ENCODE peak calls at places on chromosomes 5 and 9, in five cellular contexts. N, D, F, W and R are unnamed samples.
A peak's percentile ranks its signal among the peaks of the same experiment; 100 is the strongest.

GRCh38 chr9:95284667-95285066 is 32.8 kb downstream of the FANCC start:
- DNase-seq in W (no peak), N (no peak), D (no peak), F (no peak), R (no peak)

GRCh38 chr5:58497956-58498942 is 7.0 kb downstream of the GAPT start:
- DNase-seq in F (peak; percentile 46), N (peak; percentile 27), W (peak; percentile 59), D (no peak), R (peak; percentile 36)

GRCh38 chr9:133472277-133472645 is 6.6 kb downstream of the SLC2A6 start:
- DNase-seq in D (no peak), W (no peak), N (no peak), F (no peak), R (no peak)

GRCh38 chr5:159031513-159031912 is 68.2 kb downstream of the EBF1 start:
- DNase-seq in D (no peak), F (peak; percentile 31), W (no peak), N (peak; percentile 69), R (no peak)

GRCh38 chr9:121362813-121363585 is 7.1 kb downstream of the STOM start:
- DNase-seq in W (no peak), N (peak; percentile 62), D (no peak), F (no peak), R (no peak)

GRCh38 chr9:93590609-93591234 is 14.3 kb downstream of the PHF2 start:
- DNase-seq in W (no peak), N (no peak), D (no peak), F (no peak), R (no peak)

GRCh38 chr5:110354896-110355295 is 371.6 kb downstream of the TMEM232 start:
- DNase-seq in W (no peak), F (no peak), N (no peak), D (no peak), R (no peak)

GRCh38 chr9:129619787-129620668 is 873 bp downstream of the C9orf50 start:
- DNase-seq in F (peak; percentile 72), W (no peak), D (no peak), N (peak; percentile 51), R (peak; percentile 37)

GRCh38 chr5:144315026-144315425 is 144.4 kb downstream of the KCTD16 start:
- DNase-seq in D (no peak), W (no peak), F (no peak), N (no peak), R (no peak)

GRCh38 chr5:37112383-37112991 is 136.7 kb downstream of the CPLANE1 start:
- DNase-seq in F (no peak), D (no peak), W (no peak), N (peak; percentile 26), R (no peak)

GRCh38 chr5:80967500-80968181 is 7.5 kb downstream of the RASGRF2 start:
- DNase-seq in D (no peak), N (peak; percentile 90), F (no peak), W (peak; percentile 75), R (no peak)

GRCh38 chr5:14077501-14077900 is 65.6 kb upstream of the TRIO start:
- DNase-seq in F (peak; percentile 24), D (no peak), W (no peak), N (no peak), R (no peak)

GRCh38 chr5:133360693-133361479 is 251.5 kb downstream of the FSTL4 start:
- DNase-seq in D (no peak), F (peak; percentile 71), W (no peak), N (no peak), R (no peak)

GRCh38 chr9:127179633-127180401 is 57.4 kb upstream of the ANGPTL2 start:
- DNase-seq in N (no peak), W (peak; percentile 29), D (peak; percentile 5), F (no peak), R (no peak)

GRCh38 chr5:122694884-122695283 is 80.0 kb upstream of the SNX2 start:
- DNase-seq in N (peak; percentile 16), F (no peak), W (no peak), D (no peak), R (no peak)

GRCh38 chr5:160421625-160422258 is at the start of gene PTTG1:
- DNase-seq in W (peak; percentile 98), N (peak; percentile 97), F (peak; percentile 99), D (peak; percentile 90), R (peak; percentile 92)

DNA sequence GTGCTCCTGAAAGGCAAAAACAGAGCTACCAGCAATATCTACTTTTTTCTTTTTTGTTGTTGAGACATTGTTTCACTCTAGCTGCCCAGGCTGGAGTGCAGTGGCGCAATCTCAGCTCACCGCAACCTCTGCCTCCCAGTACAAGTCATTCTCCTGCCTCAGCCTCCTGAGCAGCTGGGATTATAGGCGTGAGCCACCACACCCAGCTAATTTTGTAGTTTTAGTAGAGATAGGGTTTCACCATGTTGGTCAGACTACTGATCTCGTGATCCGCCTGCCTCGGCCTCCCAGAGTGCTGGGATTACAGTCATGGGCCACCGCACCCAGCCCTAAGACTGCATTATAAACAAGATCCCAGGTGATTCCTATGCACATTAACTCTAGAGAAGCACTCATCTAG is 17.0 kb downstream of the PLPP1 start:
- DNase-seq in D (no peak), W (peak; percentile 82), F (no peak), N (no peak), R (no peak)
- H3K4me1 ChIP-seq in D (no peaks in the 10 kb centered on the region), W (peaks cover 35% of the 10 kb centered on the region), F (no peaks in the 10 kb centered on the region), N (no peaks in the 10 kb centered on the region), R (peaks cover 41% of the 10 kb centered on the region)

GRCh38 chr5:98755406-98755805 is 18.1 kb upstream of the RGMB start:
- DNase-seq in W (no peak), N (peak; percentile 81), F (no peak), D (no peak), R (no peak)

GRCh38 chr5:98749046-98749445 is 24.4 kb upstream of the RGMB start:
- DNase-seq in D (no peak), N (no peak), F (no peak), W (no peak), R (no peak)

GRCh38 chr5:98753507-98753906 is 20.0 kb upstream of the RGMB start:
- DNase-seq in W (no peak), F (no peak), D (no peak), N (no peak), R (no peak)

DNA sequence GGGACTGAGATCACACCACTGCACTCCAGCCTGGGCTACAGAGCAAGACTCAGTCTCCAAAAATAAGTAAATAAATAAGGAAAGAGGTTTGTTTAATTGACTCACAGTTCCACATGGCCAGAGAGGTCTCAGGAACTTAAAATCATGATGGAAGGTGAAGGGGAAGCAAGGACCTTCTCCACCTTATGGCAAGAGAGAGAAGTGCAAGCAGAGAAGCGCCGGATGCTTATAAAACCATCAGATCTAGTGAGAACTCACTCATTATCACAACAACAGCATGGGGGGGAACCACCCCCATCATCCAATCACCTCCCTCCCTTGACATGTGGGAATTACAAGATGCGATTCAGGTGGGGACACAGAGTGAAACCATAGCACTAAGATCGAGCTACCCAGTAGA is 22.8 kb upstream of the RGMB start:
- DNase-seq in F (no peak), D (no peak), W (no peak), N (no peak), R (no peak)
- TF ChIP-seq CTCF in F (peak; percentile 49), D (peak; percentile 9), W (peak; percentile 37), N (peak; percentile 36), R (peak; percentile 24)

DNA sequence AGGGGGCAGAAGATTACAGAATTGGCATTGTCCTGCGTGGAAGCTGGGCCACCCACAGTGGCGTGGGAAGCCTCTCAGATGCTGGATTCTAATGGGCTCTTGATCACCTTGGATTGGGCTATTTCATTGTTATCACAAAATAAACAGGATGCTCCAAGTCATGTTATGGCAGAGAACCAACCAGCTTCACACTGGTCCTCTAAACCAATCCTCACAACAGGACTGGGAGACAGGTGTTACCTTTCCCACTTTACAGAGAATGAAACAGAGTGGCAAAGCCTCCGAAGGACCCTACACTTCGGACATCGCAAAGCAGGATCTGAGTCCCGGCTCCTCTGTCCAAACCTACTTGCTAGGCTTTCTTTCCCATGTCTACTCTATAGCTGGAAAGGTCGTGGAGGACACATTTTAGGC is 447 bp upstream of the SMIM3 start:
- DNase-seq in D (no peak), W (peak; percentile 30), N (peak; percentile 80), F (no peak), R (peak; percentile 54)
- H3K27ac ChIP-seq in D (peak overlapping the region; percentile 94), W (peak overlapping the region; percentile 82), N (peak overlapping the region; percentile 83), F (no peak overlapping the region), R (peak overlapping the region; percentile 79)

DNA sequence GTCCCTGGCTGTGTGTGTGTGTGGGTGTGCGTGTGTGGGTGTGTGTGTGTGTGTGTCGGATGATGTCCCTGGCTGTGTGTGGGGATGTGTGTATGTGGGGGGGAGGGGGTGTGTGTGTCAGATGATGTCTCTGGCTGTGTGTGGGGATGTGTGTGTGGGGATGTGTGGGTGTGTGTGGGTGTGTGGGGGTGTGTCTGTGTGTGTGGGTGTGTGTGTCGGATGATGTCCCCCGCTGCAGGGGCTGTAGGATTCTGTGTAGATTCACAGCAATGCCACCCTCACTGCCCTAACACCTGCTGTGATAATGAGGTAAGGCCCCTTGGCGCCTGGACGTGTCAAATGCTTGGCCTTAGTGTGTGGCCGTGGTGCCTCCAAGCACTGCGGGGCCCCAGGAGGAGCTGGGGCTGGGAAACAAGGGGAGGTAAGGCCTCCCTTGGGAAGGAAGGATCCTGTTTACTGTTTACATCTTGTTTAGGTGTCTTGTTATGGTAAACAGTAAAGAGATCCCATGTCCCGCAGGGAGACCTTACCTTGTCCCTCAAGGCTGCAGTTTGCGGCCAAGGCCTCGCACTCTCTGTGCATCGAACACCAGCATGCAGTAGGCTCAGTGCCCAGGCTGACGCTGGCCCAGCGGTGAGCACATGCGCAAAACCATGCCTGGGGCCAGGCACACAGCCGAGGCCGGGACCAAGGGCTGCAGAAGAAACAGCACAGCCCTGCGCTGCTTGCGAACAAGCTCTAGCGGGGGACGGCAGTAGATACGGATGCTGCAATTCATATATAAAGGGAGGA is 24.1 kb downstream of the AHRR start:
- DNase-seq in D (no peak), F (no peak), N (no peak), W (no peak), R (no peak)
- H3K4me1 ChIP-seq in D (no peaks in the 10 kb centered on the region), F (no peaks in the 10 kb centered on the region), N (peaks cover 3% of the 10 kb centered on the region), W (no peaks in the 10 kb centered on the region), R (no peaks in the 10 kb centered on the region)

DNA sequence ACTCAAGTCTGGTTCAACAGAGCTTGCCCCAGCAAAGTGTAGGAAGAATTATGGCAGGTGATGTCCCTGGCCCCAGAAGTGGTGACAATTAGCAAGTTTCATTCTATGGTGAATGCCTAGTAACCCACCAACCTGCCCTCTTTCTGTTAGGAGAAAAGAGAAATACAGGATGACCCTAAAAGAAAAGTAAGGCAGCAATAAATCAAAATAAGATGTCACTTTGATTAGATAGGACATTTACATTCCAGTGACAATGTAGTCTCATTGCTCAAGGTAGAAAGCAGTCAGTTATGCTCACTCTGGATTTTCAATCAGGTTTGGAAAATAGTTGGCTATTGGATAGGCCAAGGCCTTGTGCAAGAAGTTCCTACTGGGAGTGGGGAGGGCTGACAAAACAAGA is 5.6 kb upstream of the HSPA9 start:
- DNase-seq in N (no peak), W (no peak), F (no peak), D (no peak), R (no peak)
- TF ChIP-seq CTCF in N (no peak), W (no peak), F (no peak), D (no peak), R (no peak)

GRCh38 chr9:136329211-136329627 is 1.9 kb downstream of the GPSM1 start:
- DNase-seq in W (no peak), F (no peak), D (no peak), N (no peak), R (no peak)
- H3K27ac ChIP-seq in W (no peak overlapping the region), F (no peak overlapping the region), D (no peak overlapping the region), N (peak overlapping the region; percentile 87), R (no peak overlapping the region)

GRCh38 chr5:115961413-115962238 is 649 bp upstream of the LVRN start:
- DNase-seq in N (peak; percentile 10), F (peak; percentile 34), D (no peak), W (no peak), R (no peak)
- H3K4me1 ChIP-seq in N (no peaks in the 10 kb centered on the region), F (no peaks in the 10 kb centered on the region), D (no peaks in the 10 kb centered on the region), W (no peaks in the 10 kb centered on the region), R (no peaks in the 10 kb centered on the region)